ENCODE peak calls at places on chromosome 13, in six cellular contexts. L is DND-41, P is tibial nerve, Y is dorsolateral prefrontal cortex, F is right lobe of liver, M is ovary. J is an unnamed sample.

GRCh38 chr13:20403826-20404225 is 121.8 kb downstream of the CRYL1 start:
- DNase-seq in L (no peak), P (no peak), Y (no peak), F (no peak), M (no peak), J (peak)

GRCh38 chr13:110971486-110971885 is 56.6 kb upstream of the ANKRD10 start:
- DNase-seq in L (no peak), P (no peak), Y (no peak), F (no peak), M (no peak), J (no peak)

GRCh38 chr13:106232680-106233079 is 302.8 kb downstream of the EFNB2 start:
- DNase-seq in L (no peak), P (no peak), Y (no peak), F (no peak), M (no peak), J (no peak)

GRCh38 chr13:42333613-42334328 is 61.8 kb downstream of the AKAP11 start:
- DNase-seq in L (no peak), P (no peak), Y (no peak), F (no peak), M (no peak), J (no peak)

GRCh38 chr13:31950121-31950810 is 81.3 kb upstream of the FRY start:
- DNase-seq in L (no peak), P (no peak), Y (no peak), F (no peak), M (no peak), J (no peak)

GRCh38 chr13:29901714-29902631 is 51.6 kb upstream of the UBL3 start:
- DNase-seq in L (peak), P (peak), Y (no peak), F (no peak), M (no peak), J (no peak)

GRCh38 chr13:90867336-90867683 is 480.2 kb upstream of the MIR17HG start:
- DNase-seq in L (peak), P (peak), Y (no peak), F (peak), M (no peak), J (no peak)

GRCh38 chr13:30690282-30691188 is 44.8 kb upstream of the ALOX5AP start:
- DNase-seq in L (peak), P (peak), Y (no peak), F (peak), M (peak), J (peak)

GRCh38 chr13:52707375-52707774 is 32.2 kb downstream of the CNMD start:
- DNase-seq in L (no peak), P (no peak), Y (no peak), F (no peak), M (no peak), J (no peak)

GRCh38 chr13:50428183-50428877 is 413.1 kb downstream of the KCNRG start:
- DNase-seq in L (no peak), P (no peak), Y (no peak), F (no peak), M (no peak), J (no peak)

GRCh38 chr13:47085346-47085745 is 188.5 kb upstream of the HTR2A start:
- DNase-seq in L (no peak), P (no peak), Y (no peak), F (no peak), M (no peak), J (no peak)

GRCh38 chr13:50080856-50081105 is 65.5 kb downstream of the KCNRG start:
- DNase-seq in L (no peak), P (no peak), Y (no peak), F (no peak), M (no peak), J (no peak)

GRCh38 chr13:59178344-59178743 is 985.4 kb downstream of the DIAPH3 start:
- DNase-seq in L (no peak), P (no peak), Y (no peak), F (no peak), M (no peak), J (no peak)

GRCh38 chr13:85140192-85140591 is 659.0 kb downstream of the SLITRK6 start:
- DNase-seq in L (no peak), P (no peak), Y (no peak), F (no peak), M (no peak), J (no peak)

GRCh38 chr13:110555601-110556223 is 5.8 kb downstream of the RAB20 start:
- DNase-seq in L (no peak), P (no peak), Y (no peak), F (peak), M (no peak), J (no peak)

GRCh38 chr13:78520425-78520824 is 82.9 kb downstream of the POU4F1 start:
- DNase-seq in L (no peak), P (no peak), Y (no peak), F (no peak), M (no peak), J (no peak)

GRCh38 chr13:26872444-26873173 is 112.0 kb upstream of the GPR12 start:
- DNase-seq in L (peak), P (no peak), Y (peak), F (peak), M (no peak), J (no peak)

GRCh38 chr13:85508683-85509329 is 290.4 kb downstream of the SLITRK6 start:
- DNase-seq in L (no peak), P (no peak), Y (no peak), F (no peak), M (no peak), J (no peak)

GRCh38 chr13:87953381-87953780 is 282.2 kb downstream of the SLITRK5 start:
- DNase-seq in L (no peak), P (no peak), Y (no peak), F (no peak), M (no peak), J (no peak)

GRCh38 chr13:41542281-41542680 is 84.9 kb downstream of the RGCC start:
- DNase-seq in L (no peak), P (no peak), Y (no peak), F (no peak), M (no peak), J (no peak)

GRCh38 chr13:99351772-99352171 is 44.6 kb upstream of the GPR183 start:
- DNase-seq in L (no peak), P (no peak), Y (no peak), F (no peak), M (no peak), J (no peak)

DNA sequence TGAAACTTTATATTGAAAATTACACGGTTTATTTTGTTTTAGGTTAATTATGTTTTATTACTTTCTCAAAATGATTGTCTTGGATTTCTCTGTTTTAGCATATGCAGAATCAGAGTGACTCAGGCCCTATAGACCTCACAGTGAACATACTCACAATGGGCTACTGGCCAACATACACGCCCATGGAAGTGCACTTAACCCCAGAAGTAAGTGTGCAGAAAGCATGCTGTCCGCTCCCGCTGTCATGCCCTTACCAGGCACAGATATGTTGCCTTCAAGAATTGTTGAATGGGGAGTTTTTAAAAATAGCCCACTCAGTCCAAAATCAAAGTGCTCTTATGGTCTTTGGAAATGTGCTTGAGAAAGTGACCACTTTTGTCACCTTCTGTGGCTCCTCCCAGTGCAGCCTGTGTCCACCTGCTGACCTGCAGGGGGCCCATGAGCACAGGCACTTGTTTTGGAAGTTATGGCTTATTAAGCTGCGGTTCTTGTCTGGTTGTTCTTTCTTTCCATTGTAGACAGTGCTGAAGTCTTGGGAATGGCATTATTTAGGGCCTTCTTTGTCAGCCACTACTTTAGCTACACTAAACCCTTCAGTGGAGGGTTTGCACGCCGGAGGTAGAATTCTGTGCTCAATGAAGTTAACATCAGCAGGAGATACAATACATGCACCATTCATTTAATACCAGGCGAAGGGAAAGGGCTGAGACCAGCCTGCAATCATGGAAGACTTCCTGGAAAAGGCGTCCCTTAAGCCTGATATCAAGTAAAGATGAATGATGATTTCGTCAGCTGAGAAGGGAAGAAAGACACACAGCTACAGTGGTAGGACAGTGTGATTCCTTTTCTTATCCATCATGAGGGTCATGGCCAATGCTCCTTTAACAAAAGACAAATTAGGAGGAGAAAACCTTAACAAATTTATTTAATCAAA is 36.7 kb downstream of the CUL4A start:
- DNase-seq in L (no peak), P (no peak), Y (no peak), F (no peak), M (no peak), J (no peak)
- TF ChIP-seq CTCF in L (no peak), P (no peak), Y (peak), F (peak), M (no peak), J (no peak)

GRCh38 chr13:28822161-28822560 is 2.0 kb downstream of the MTUS2 start:
- DNase-seq in L (no peak), P (no peak), Y (no peak), F (no peak), M (no peak), J (no peak)

GRCh38 chr13:28817204-28817603 is 2.9 kb upstream of the MTUS2 start:
- DNase-seq in L (no peak), P (no peak), Y (no peak), F (no peak), M (no peak), J (no peak)

GRCh38 chr13:28820099-28821051 is at the start of gene MTUS2:
- DNase-seq in L (no peak), P (no peak), Y (no peak), F (peak), M (no peak), J (no peak)

GRCh38 chr13:28819046-28819747 is 942 bp upstream of the MTUS2 start:
- DNase-seq in L (no peak), P (no peak), Y (no peak), F (peak), M (no peak), J (no peak)

DNA sequence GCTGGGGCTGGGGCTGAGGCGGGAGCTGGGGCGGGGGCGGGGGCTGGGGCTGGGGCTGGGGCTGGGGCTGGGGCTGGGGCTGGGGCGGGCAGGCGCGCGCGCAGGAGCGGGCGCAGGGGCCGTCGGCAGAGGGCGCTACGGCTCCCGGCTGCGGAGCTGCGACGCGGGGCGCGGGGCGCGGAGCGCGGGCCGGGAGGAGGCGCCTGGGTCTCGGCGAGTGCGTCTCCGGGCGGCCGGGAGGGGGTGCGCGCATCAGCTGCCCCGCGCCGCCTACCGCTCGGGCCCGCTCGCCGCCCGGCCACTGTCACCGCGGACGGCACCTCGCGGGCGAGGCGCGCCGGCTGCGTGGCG is 416 bp upstream of the MTUS2 start:
- DNase-seq in L (no peak), P (no peak), Y (no peak), F (peak), M (no peak), J (no peak)
- H3K4me3 ChIP-seq in L (no peak), P (no peak), Y (peak), F (peak), M (no peak), J (peak)

GRCh38 chr13:44748439-44748838 is 172.3 kb upstream of the TSC22D1 start:
- DNase-seq in L (no peak), P (no peak), Y (no peak), F (no peak), M (no peak), J (no peak)
- H3K27ac ChIP-seq in L (no peak), P (no peak), Y (no peak), F (no peak), M (no peak), J (no peak)

DNA sequence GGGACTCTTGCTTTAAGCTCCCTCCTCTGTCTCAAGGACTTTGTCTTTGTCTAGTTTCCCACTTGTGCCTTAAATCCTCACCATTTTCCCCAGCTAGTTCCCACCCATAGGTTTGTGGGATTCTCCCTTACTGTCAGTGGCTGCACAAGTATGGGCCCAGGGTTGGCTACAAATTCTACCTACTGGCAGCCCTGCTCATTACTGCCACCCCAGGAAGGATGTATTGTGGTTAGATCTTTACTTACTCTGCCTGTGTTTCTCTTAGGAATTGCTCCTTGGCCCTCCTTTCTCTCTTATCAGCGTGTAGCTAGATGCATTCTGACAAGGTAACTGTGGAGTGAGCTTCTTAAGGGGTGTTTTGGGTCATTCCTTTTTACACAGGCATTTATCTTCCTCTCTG is 413.5 kb upstream of the PCDH9 start:
- DNase-seq in L (no peak), P (no peak), Y (no peak), F (no peak), M (no peak), J (no peak)
- TF ChIP-seq CTCF in L (no peak), P (no peak), Y (no peak), F (no peak), M (no peak), J (no peak)

GRCh38 chr13:44371421-44371820 is 2.2 kb upstream of the SERP2 start:
- DNase-seq in L (no peak), P (no peak), Y (no peak), F (no peak), M (no peak), J (no peak)

GRCh38 chr13:44373247-44373600 is 400 bp upstream of the SERP2 start:
- DNase-seq in L (no peak), P (no peak), Y (no peak), F (no peak), M (no peak), J (no peak)

GRCh38 chr13:44373601-44374347 is at the start of gene SERP2:
- DNase-seq in L (no peak), P (no peak), Y (peak), F (peak), M (peak), J (no peak)

GRCh38 chr13:44378277-44378676 is 4.7 kb downstream of the SERP2 start:
- DNase-seq in L (no peak), P (no peak), Y (no peak), F (no peak), M (no peak), J (no peak)

DNA sequence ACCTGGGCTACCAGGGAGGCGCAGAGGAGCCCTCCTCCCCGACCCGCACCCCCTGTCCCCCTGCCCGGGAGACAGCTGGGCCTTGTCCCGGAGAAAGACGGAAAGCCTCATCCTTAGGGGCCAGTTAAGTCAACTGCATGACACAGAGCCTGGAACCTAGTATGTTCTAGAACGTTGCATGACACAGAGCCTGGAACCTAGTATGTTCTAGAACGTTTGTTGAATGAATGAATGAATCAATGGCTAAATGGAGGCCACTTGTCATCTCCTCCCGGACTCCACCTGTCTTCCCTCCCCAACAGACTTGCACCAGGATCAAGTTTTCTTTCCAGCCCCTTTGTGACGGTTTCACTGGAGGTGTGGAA is 706 bp downstream of the SERP2 start:
- DNase-seq in L (no peak), P (no peak), Y (no peak), F (no peak), M (no peak), J (no peak)
- H3K4me3 ChIP-seq in L (no peak), P (peak), Y (peak), F (peak), M (peak), J (peak)

DNA sequence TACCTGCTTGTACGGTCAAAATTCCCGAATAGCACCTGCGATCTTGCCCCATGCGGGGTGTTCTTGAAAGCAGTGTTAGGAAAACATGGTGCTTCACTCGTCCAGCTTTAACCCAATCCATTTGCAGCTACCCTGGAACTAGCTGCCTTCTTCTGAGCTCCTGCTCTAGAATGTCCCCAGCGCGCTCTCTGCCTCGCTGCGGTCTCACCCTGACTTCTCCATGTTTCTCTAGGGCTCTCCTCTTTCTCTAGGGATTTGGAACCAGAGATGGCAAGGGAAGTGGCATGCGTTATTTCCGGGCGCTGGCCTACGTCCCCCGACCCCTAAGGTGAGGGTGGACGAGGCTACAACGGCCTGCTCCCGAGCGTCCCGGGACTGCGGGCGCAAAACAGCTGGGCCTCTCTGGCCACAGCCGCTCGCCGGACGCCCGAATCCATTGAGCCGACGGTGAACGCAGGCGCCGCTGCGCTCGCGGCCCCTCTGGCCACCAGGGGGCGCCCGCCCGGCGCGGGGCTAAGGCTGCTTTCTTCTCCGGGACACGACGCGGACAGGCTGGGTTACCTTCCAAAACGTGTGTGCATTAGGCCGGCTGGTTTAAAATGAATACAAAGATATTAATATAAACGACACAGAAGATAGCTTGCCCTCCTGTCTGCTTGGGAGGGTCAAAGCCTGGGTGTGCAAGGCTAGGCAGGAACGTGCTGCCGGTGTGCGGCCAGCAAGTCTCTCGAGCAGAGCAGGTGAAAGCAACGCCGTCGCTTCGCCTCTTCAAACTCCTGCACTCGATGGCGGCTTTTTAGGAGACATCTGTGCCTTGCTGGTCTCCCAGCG is 1.8 kb upstream of the SPRY2 start:
- DNase-seq in L (peak), P (peak), Y (peak), F (peak), M (peak), J (peak)
- H3K27ac ChIP-seq in L (peak), P (peak), Y (peak), F (peak), M (peak), J (peak)

GRCh38 chr13:35534343-35534742 is 57.9 kb upstream of the MAB21L1 start:
- DNase-seq in L (no peak), P (no peak), Y (no peak), F (no peak), M (no peak), J (no peak)

GRCh38 chr13:35526577-35526976 is 50.1 kb upstream of the MAB21L1 start:
- DNase-seq in L (no peak), P (no peak), Y (no peak), F (no peak), M (no peak), J (no peak)

GRCh38 chr13:35527451-35527850 is 51.0 kb upstream of the MAB21L1 start:
- DNase-seq in L (no peak), P (no peak), Y (no peak), F (no peak), M (no peak), J (no peak)

GRCh38 chr13:35530147-35530546 is 53.7 kb upstream of the MAB21L1 start:
- DNase-seq in L (no peak), P (no peak), Y (no peak), F (no peak), M (no peak), J (no peak)

GRCh38 chr13:35531551-35531950 is 55.1 kb upstream of the MAB21L1 start:
- DNase-seq in L (no peak), P (no peak), Y (no peak), F (no peak), M (no peak), J (no peak)
- TF ChIP-seq CTCF in L (no peak), P (no peak), Y (no peak), F (no peak), M (no peak), J (no peak)

GRCh38 chr13:108266316-108266936 is 3.1 kb upstream of the TNFSF13B start:
- DNase-seq in L (no peak), P (no peak), Y (no peak), F (no peak), M (no peak), J (no peak)
- H3K4me3 ChIP-seq in L (no peak), P (no peak), Y (no peak), F (no peak), M (no peak), J (no peak)

GRCh38 chr13:61466280-61466679 is 50.6 kb upstream of the PCDH20 start:
- DNase-seq in L (no peak), P (no peak), Y (no peak), F (no peak), M (no peak), J (no peak)

GRCh38 chr13:61463027-61463426 is 47.4 kb upstream of the PCDH20 start:
- DNase-seq in L (no peak), P (no peak), Y (no peak), F (no peak), M (no peak), J (no peak)
- H3K27ac ChIP-seq in L (no peak), P (no peak), Y (no peak), F (no peak), M (no peak), J (no peak)

J was measured in coronary artery.